ENCODE peak calls at places on chromosomes 6 and 20, in six cellular contexts. K is iris pigment epithelial cell, L is epithelial cell of prostate, Z is GF-D8, G is LNCaP clone FGC, B is NCI-H510A treated with DMSO at 0.1 percent for 48 hours. X is an unnamed sample.

GRCh38 chr6:139834232-139834631 is 459.8 kb upstream of the CITED2 start:
- DNase-seq in K (no peak), L (no peak), Z (no peak), G (no peak), B (no peak), X (no peak)

GRCh38 chr6:108453601-108454157 is 107.0 kb upstream of the FOXO3 start:
- DNase-seq in K (peak; percentile 95), L (no peak), Z (no peak), G (no peak), B (no peak), X (no peak)

GRCh38 chr6:44738652-44739141 is 351.2 kb downstream of the CDC5L start:
- DNase-seq in K (peak; percentile 72), L (no peak), Z (no peak), G (no peak), B (no peak), X (no peak)

GRCh38 chr6:137709424-137710281 is 157.4 kb upstream of the TNFAIP3 start:
- DNase-seq in K (peak; percentile 88), L (peak; percentile 78), Z (no peak), G (no peak), B (no peak), X (no peak)

GRCh38 chr6:56902551-56903464 is 52.1 kb upstream of the BEND6 start:
- DNase-seq in K (peak; percentile 66), L (no peak), Z (peak; percentile 5), G (no peak), B (peak; percentile 65), X (peak; percentile 32)

GRCh38 chr20:49583669-49584417 is 15.9 kb upstream of the PTGIS start:
- DNase-seq in K (peak; percentile 98), L (no peak), Z (peak; percentile 48), G (peak; percentile 92), B (peak; percentile 55), X (no peak)

GRCh38 chr20:40863337-40863919 is 165.2 kb upstream of the TOP1 start:
- DNase-seq in K (no peak), L (no peak), Z (no peak), G (no peak), B (no peak), X (no peak)

GRCh38 chr6:139374357-139375238 is at the start of gene CITED2:
- DNase-seq in K (peak; percentile 96), L (peak; percentile 69), Z (peak; percentile 67), G (peak; percentile 90), B (peak; percentile 57), X (peak; percentile 70)

GRCh38 chr6:51349866-51350265 is 531.2 kb downstream of the TFAP2B start:
- DNase-seq in K (no peak), L (no peak), Z (no peak), G (no peak), B (no peak), X (no peak)

X was measured in GM18507.